ENCODE peak calls at places on chromosome 5, in six cellular contexts. N, P, A, I, O and H are unnamed samples.

GRCh38 chr5:76384189-76384588 is 18.9 kb upstream of the IQGAP2 start:
- DNase-seq in N (no peak), P (no peak), A (no peak), I (no peak), O (no peak), H (no peak)

GRCh38 chr5:36664762-36665161 is 58.4 kb downstream of the SLC1A3 start:
- DNase-seq in N (no peak), P (no peak), A (no peak), I (no peak), O (no peak), H (no peak)

GRCh38 chr5:96781031-96781733 is 26.6 kb downstream of the ERAP1 start:
- DNase-seq in N (no peak), P (no peak), A (no peak), I (peak), O (no peak), H (no peak)

GRCh38 chr5:90747693-90748092 is 189.1 kb downstream of the ADGRV1 start:
- DNase-seq in N (no peak), P (no peak), A (no peak), I (no peak), O (no peak), H (no peak)

GRCh38 chr5:72302171-72302570 is 17.9 kb downstream of the MRPS27 start:
- DNase-seq in N (no peak), P (no peak), A (no peak), I (no peak), O (no peak), H (no peak)

GRCh38 chr5:151108566-151108965 is 27.7 kb upstream of the TNIP1 start:
- DNase-seq in N (no peak), P (no peak), A (no peak), I (no peak), O (no peak), H (no peak)

GRCh38 chr5:168471785-168472184 is 14.5 kb upstream of the RARS1 start:
- DNase-seq in N (no peak), P (no peak), A (no peak), I (peak), O (no peak), H (no peak)

GRCh38 chr5:151620463-151620844 is 29.3 kb upstream of the FAT2 start:
- DNase-seq in N (no peak), P (no peak), A (no peak), I (no peak), O (no peak), H (no peak)

GRCh38 chr5:79318935-79319614 is 83.1 kb downstream of the JMY start:
- DNase-seq in N (no peak), P (no peak), A (no peak), I (peak), O (no peak), H (no peak)

GRCh38 chr5:172559004-172559932 is 81.8 kb upstream of the NEURL1B start:
- DNase-seq in N (no peak), P (peak), A (peak), I (peak), O (no peak), H (no peak)

GRCh38 chr5:6712136-6712581 is 1.1 kb upstream of the TENT4A start:
- DNase-seq in N (peak), P (peak), A (peak), I (peak), O (peak), H (no peak)

GRCh38 chr5:145568581-145568980 is 266.6 kb downstream of the PRELID2 start:
- DNase-seq in N (no peak), P (no peak), A (no peak), I (peak), O (no peak), H (no peak)

GRCh38 chr5:141701341-141702119 is 19.5 kb upstream of the ARAP3 start:
- DNase-seq in N (no peak), P (no peak), A (no peak), I (no peak), O (no peak), H (no peak)

GRCh38 chr5:56170557-56170956 is 62.6 kb downstream of the ANKRD55 start:
- DNase-seq in N (no peak), P (no peak), A (no peak), I (peak), O (no peak), H (no peak)

GRCh38 chr5:132060501-132061161 is at the start of gene IL3:
- DNase-seq in N (no peak), P (no peak), A (peak), I (no peak), O (no peak), H (peak)

GRCh38 chr5:21152611-21153010 is 1164.6 kb upstream of the CDH18 start:
- DNase-seq in N (no peak), P (no peak), A (no peak), I (peak), O (no peak), H (no peak)

GRCh38 chr5:135356522-135357318 is 42.3 kb downstream of the MACROH2A1 start:
- DNase-seq in N (no peak), P (peak), A (peak), I (peak), O (no peak), H (no peak)

GRCh38 chr5:849651-850301 is 1.0 kb downstream of the ZDHHC11 start:
- DNase-seq in N (no peak), P (no peak), A (no peak), I (no peak), O (no peak), H (no peak)

GRCh38 chr5:158883502-158883901 is 216.2 kb downstream of the EBF1 start:
- DNase-seq in N (no peak), P (no peak), A (no peak), I (no peak), O (no peak), H (no peak)

GRCh38 chr5:73499187-73499586 is 945 bp downstream of the BTF3 start:
- DNase-seq in N (no peak), P (no peak), A (no peak), I (no peak), O (peak), H (no peak)

GRCh38 chr5:80251636-80252035 is 4.2 kb downstream of the SERINC5 start:
- DNase-seq in N (no peak), P (no peak), A (no peak), I (no peak), O (no peak), H (no peak)

GRCh38 chr5:98941131-98941883 is 12.5 kb upstream of the CHD1 start:
- DNase-seq in N (no peak), P (no peak), A (no peak), I (no peak), O (no peak), H (no peak)

GRCh38 chr5:140309706-140310249 is 6.9 kb upstream of the PFDN1 start:
- DNase-seq in N (no peak), P (no peak), A (no peak), I (no peak), O (no peak), H (no peak)

GRCh38 chr5:67266654-67267350 is 70.2 kb upstream of the CD180 start:
- DNase-seq in N (no peak), P (no peak), A (no peak), I (no peak), O (no peak), H (no peak)

GRCh38 chr5:67267522-67268232 is 71.1 kb upstream of the CD180 start:
- DNase-seq in N (no peak), P (no peak), A (peak), I (no peak), O (no peak), H (no peak)

GRCh38 chr5:67268233-67269011 is 71.8 kb upstream of the CD180 start:
- DNase-seq in N (no peak), P (peak), A (peak), I (peak), O (no peak), H (no peak)

DNA sequence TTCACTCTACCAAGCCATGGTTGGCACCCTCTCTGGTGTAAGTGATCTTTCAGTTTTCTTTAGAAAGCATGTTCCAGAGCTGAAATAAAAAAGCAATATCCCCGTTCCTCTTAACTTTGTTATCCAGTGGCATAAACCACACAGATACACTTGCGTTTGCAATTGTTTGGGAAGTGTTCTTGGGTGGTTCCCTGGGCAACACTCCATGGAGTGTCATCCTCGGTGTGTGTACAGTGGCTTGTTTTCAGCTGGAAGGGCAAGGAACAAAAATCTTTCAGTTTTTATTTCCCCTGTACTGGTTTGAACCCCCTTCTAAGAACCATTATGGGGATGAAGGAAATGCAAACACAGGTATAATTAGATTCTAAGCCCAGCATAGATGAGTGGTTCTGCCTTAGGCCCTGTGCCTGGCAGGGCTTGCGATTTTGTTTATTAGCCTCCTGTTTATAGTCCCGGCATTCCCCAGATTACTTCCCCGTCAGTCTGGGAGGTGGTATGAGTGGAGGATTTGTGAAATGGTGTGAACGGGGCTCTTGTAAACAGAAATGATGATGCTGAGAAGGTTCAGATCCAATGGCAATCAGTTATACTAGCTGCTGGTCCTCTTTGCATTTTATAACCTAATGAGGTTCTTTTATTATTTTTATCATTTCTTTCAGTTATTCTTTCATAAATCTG is 76.0 kb upstream of the CD180 start:
- DNase-seq in N (no peak), P (no peak), A (no peak), I (no peak), O (no peak), H (no peak)
- H3K27ac ChIP-seq in N (no peak), P (peak), A (peak), I (no peak), O (no peak), H (no peak)

DNA sequence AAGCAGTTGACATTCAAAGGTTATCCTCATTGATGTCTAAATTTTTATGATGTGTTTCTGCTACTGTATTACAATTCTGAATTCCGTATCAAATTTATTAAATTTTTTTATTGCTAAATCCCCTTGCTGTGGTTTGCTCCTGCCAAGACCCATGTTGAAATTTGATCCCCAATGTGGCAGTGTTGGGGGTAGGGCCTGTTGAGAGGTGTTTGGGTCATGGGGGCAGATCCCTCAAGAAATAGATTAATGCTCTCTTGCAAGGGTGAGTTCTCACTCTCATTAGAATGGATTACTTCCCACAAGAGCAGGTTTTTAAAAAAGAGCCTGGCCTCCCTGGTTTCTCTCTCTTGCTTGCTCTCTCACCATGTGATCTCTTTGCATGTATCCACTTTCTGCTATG is 434.5 kb upstream of the POU5F2 start:
- DNase-seq in N (no peak), P (no peak), A (no peak), I (no peak), O (no peak), H (no peak)
- H3K27ac ChIP-seq in N (no peak), P (no peak), A (no peak), I (no peak), O (no peak), H (no peak)

DNA sequence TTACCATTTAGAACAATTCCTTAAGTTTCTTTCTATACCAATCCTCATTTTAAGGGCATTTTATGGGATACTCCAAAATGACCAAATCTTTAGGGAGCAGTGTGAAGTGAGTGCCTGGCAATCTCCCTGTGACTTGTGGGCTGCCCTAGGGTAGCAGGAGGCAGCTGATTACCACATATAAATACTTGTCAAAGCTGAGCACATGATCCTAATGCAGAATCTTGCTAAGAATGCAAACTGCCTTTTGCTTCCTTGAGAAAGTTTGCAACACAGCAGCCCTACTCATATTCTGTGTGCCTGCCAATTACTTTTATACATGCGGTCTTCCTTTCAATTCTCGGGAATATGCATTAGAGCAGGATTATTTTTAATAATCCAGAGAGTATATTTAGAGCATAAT is 18.2 kb upstream of the NREP start:
- DNase-seq in N (no peak), P (no peak), A (no peak), I (peak), O (no peak), H (no peak)
- H3K27ac ChIP-seq in N (no peak), P (no peak), A (no peak), I (no peak), O (no peak), H (no peak)

DNA sequence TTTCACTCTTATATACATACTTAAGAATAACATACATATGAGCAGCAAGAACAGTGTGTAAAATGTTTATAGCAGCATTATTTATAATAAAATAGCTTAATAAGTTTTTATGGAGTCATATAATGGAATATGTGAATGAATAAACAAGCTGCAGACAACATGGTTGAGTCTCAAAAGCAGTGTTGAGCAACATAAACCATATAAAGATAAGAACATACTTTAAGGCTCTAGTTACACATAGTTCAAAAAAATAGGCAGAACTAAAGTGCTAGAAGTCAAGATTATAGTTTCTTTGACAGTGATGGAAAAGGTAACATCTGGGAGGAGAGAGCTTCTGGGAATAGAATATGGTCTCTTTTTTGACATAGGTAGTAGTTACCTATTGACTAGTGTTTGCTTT is 53.7 kb upstream of the ADAMTS19 start:
- DNase-seq in N (no peak), P (no peak), A (no peak), I (peak), O (no peak), H (no peak)
- H3K27ac ChIP-seq in N (no peak), P (no peak), A (no peak), I (no peak), O (no peak), H (no peak)

DNA sequence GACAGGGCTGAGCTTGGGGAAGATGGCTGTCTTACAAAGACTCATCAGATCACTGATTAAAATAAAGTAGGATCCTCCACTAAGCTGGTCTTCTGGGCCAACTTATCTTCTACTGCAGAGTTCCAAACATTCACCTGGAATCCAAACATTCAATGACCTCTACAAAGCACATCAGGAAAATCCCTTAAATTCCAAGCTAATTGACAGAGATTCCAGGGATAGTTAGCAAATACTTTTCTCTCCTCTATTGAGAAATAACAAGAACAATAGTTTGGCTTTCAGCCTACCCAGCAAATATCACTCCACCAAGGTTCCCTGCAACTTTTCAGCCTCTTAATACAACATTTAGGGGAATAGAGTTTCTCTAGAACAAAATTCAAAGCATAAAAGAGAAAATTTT is 140.6 kb upstream of the LIFR start:
- DNase-seq in N (no peak), P (no peak), A (no peak), I (no peak), O (no peak), H (no peak)
- H3K27ac ChIP-seq in N (no peak), P (no peak), A (no peak), I (no peak), O (no peak), H (no peak)